ENCODE peak calls at places on chromosomes 11 and 22, in six cellular contexts. One of them, this sample, is unnamed.

GRCh38 chr11:6618117-6619020 is 853 bp downstream of the TPP1 start:
- DNase-seq in NCI-H460: no peak
- DNase-seq in neural crest cell: no peak
- DNase-seq in activated effector memory CD4-positive, alpha-beta T cell treated with anti-CD3 and anti-CD28 coated beads, Interleukin-2, amount 50 U/mL, for 16 hours: peak
- DNase-seq in T-helper 9 cell: peak
- DNase-seq in GM04503: no peak
- DNase-seq in this sample: no peak

GRCh38 chr11:122652495-122652894 is 3.0 kb upstream of the UBASH3B start:
- DNase-seq in GM04503: no peak
- DNase-seq in activated effector memory CD4-positive, alpha-beta T cell treated with anti-CD3 and anti-CD28 coated beads, Interleukin-2, amount 50 U/mL, for 16 hours: no peak
- DNase-seq in neural crest cell: no peak
- DNase-seq in T-helper 9 cell: no peak
- DNase-seq in NCI-H460: no peak
- DNase-seq in this sample: no peak

GRCh38 chr11:2777871-2778629 is 78.3 kb upstream of the KCNQ1OT1 start:
- DNase-seq in activated effector memory CD4-positive, alpha-beta T cell treated with anti-CD3 and anti-CD28 coated beads, Interleukin-2, amount 50 U/mL, for 16 hours: peak
- DNase-seq in neural crest cell: peak
- DNase-seq in GM04503: no peak
- DNase-seq in T-helper 9 cell: no peak
- DNase-seq in NCI-H460: no peak
- DNase-seq in this sample: no peak

GRCh38 chr11:27191061-27191460 is 150.4 kb downstream of the BBOX1 start:
- DNase-seq in activated effector memory CD4-positive, alpha-beta T cell treated with anti-CD3 and anti-CD28 coated beads, Interleukin-2, amount 50 U/mL, for 16 hours: no peak
- DNase-seq in T-helper 9 cell: no peak
- DNase-seq in NCI-H460: no peak
- DNase-seq in GM04503: no peak
- DNase-seq in neural crest cell: no peak
- DNase-seq in this sample: no peak

GRCh38 chr11:75563978-75564552 is 2.0 kb downstream of the SERPINH1 start:
- DNase-seq in activated effector memory CD4-positive, alpha-beta T cell treated with anti-CD3 and anti-CD28 coated beads, Interleukin-2, amount 50 U/mL, for 16 hours: no peak
- DNase-seq in T-helper 9 cell: no peak
- DNase-seq in NCI-H460: no peak
- DNase-seq in neural crest cell: peak
- DNase-seq in GM04503: no peak
- DNase-seq in this sample: no peak

GRCh38 chr11:76631566-76632308 is 38.8 kb downstream of the LRRC32 start:
- DNase-seq in T-helper 9 cell: no peak
- DNase-seq in activated effector memory CD4-positive, alpha-beta T cell treated with anti-CD3 and anti-CD28 coated beads, Interleukin-2, amount 50 U/mL, for 16 hours: no peak
- DNase-seq in NCI-H460: no peak
- DNase-seq in neural crest cell: no peak
- DNase-seq in GM04503: no peak
- DNase-seq in this sample: no peak

GRCh38 chr11:3707176-3707575 is 36.0 kb upstream of the CHRNA10 start:
- DNase-seq in T-helper 9 cell: no peak
- DNase-seq in neural crest cell: no peak
- DNase-seq in activated effector memory CD4-positive, alpha-beta T cell treated with anti-CD3 and anti-CD28 coated beads, Interleukin-2, amount 50 U/mL, for 16 hours: no peak
- DNase-seq in GM04503: no peak
- DNase-seq in NCI-H460: no peak
- DNase-seq in this sample: no peak

GRCh38 chr22:37418627-37419369 is 8.5 kb downstream of the ELFN2 start:
- DNase-seq in neural crest cell: no peak
- DNase-seq in activated effector memory CD4-positive, alpha-beta T cell treated with anti-CD3 and anti-CD28 coated beads, Interleukin-2, amount 50 U/mL, for 16 hours: no peak
- DNase-seq in T-helper 9 cell: no peak
- DNase-seq in NCI-H460: no peak
- DNase-seq in GM04503: no peak
- DNase-seq in this sample: no peak

GRCh38 chr22:24198682-24199052 is 17.4 kb downstream of the SUSD2 start:
- DNase-seq in activated effector memory CD4-positive, alpha-beta T cell treated with anti-CD3 and anti-CD28 coated beads, Interleukin-2, amount 50 U/mL, for 16 hours: no peak
- DNase-seq in neural crest cell: no peak
- DNase-seq in NCI-H460: no peak
- DNase-seq in T-helper 9 cell: no peak
- DNase-seq in GM04503: no peak
- DNase-seq in this sample: no peak

GRCh38 chr11:110955797-110956196 is 243.6 kb upstream of the ARHGAP20 start:
- DNase-seq in activated effector memory CD4-positive, alpha-beta T cell treated with anti-CD3 and anti-CD28 coated beads, Interleukin-2, amount 50 U/mL, for 16 hours: no peak
- DNase-seq in T-helper 9 cell: no peak
- DNase-seq in NCI-H460: no peak
- DNase-seq in neural crest cell: no peak
- DNase-seq in GM04503: no peak
- DNase-seq in this sample: no peak

GRCh38 chr11:44994753-44995152 is 44.1 kb upstream of the TP53I11 start:
- DNase-seq in T-helper 9 cell: no peak
- DNase-seq in NCI-H460: no peak
- DNase-seq in neural crest cell: no peak
- DNase-seq in activated effector memory CD4-positive, alpha-beta T cell treated with anti-CD3 and anti-CD28 coated beads, Interleukin-2, amount 50 U/mL, for 16 hours: no peak
- DNase-seq in GM04503: no peak
- DNase-seq in this sample: no peak

GRCh38 chr11:1304376-1304775 is 5.1 kb downstream of the TOLLIP start:
- DNase-seq in GM04503: no peak
- DNase-seq in T-helper 9 cell: no peak
- DNase-seq in neural crest cell: no peak
- DNase-seq in NCI-H460: no peak
- DNase-seq in activated effector memory CD4-positive, alpha-beta T cell treated with anti-CD3 and anti-CD28 coated beads, Interleukin-2, amount 50 U/mL, for 16 hours: no peak
- DNase-seq in this sample: no peak

GRCh38 chr11:128779036-128779435 is 85.2 kb downstream of the FLI1 start:
- DNase-seq in neural crest cell: no peak
- DNase-seq in GM04503: no peak
- DNase-seq in NCI-H460: no peak
- DNase-seq in activated effector memory CD4-positive, alpha-beta T cell treated with anti-CD3 and anti-CD28 coated beads, Interleukin-2, amount 50 U/mL, for 16 hours: no peak
- DNase-seq in T-helper 9 cell: no peak
- DNase-seq in this sample: no peak

GRCh38 chr11:63709336-63709735 is 28.0 kb downstream of the RTN3 start:
- DNase-seq in activated effector memory CD4-positive, alpha-beta T cell treated with anti-CD3 and anti-CD28 coated beads, Interleukin-2, amount 50 U/mL, for 16 hours: no peak
- DNase-seq in T-helper 9 cell: no peak
- DNase-seq in GM04503: no peak
- DNase-seq in neural crest cell: no peak
- DNase-seq in NCI-H460: no peak
- DNase-seq in this sample: no peak

GRCh38 chr22:40602231-40602630 is 34.3 kb downstream of the MRTFA start:
- DNase-seq in neural crest cell: no peak
- DNase-seq in NCI-H460: no peak
- DNase-seq in T-helper 9 cell: no peak
- DNase-seq in GM04503: no peak
- DNase-seq in activated effector memory CD4-positive, alpha-beta T cell treated with anti-CD3 and anti-CD28 coated beads, Interleukin-2, amount 50 U/mL, for 16 hours: no peak
- DNase-seq in this sample: no peak

GRCh38 chr11:67031791-67032561 is 9.0 kb downstream of the SYT12 start:
- DNase-seq in activated effector memory CD4-positive, alpha-beta T cell treated with anti-CD3 and anti-CD28 coated beads, Interleukin-2, amount 50 U/mL, for 16 hours: no peak
- DNase-seq in NCI-H460: no peak
- DNase-seq in neural crest cell: no peak
- DNase-seq in T-helper 9 cell: no peak
- DNase-seq in GM04503: no peak
- DNase-seq in this sample: no peak

GRCh38 chr22:46119729-46120419 is 30.5 kb upstream of the PPARA start:
- DNase-seq in neural crest cell: no peak
- DNase-seq in T-helper 9 cell: no peak
- DNase-seq in activated effector memory CD4-positive, alpha-beta T cell treated with anti-CD3 and anti-CD28 coated beads, Interleukin-2, amount 50 U/mL, for 16 hours: no peak
- DNase-seq in NCI-H460: no peak
- DNase-seq in GM04503: no peak
- DNase-seq in this sample: no peak

GRCh38 chr11:99814021-99814420 is 793.3 kb downstream of the CNTN5 start:
- DNase-seq in neural crest cell: no peak
- DNase-seq in NCI-H460: no peak
- DNase-seq in GM04503: no peak
- DNase-seq in activated effector memory CD4-positive, alpha-beta T cell treated with anti-CD3 and anti-CD28 coated beads, Interleukin-2, amount 50 U/mL, for 16 hours: no peak
- DNase-seq in T-helper 9 cell: no peak
- DNase-seq in this sample: no peak

GRCh38 chr11:126127898-126128297 is 65.2 kb upstream of the CDON start:
- DNase-seq in GM04503: no peak
- DNase-seq in NCI-H460: no peak
- DNase-seq in neural crest cell: no peak
- DNase-seq in T-helper 9 cell: no peak
- DNase-seq in activated effector memory CD4-positive, alpha-beta T cell treated with anti-CD3 and anti-CD28 coated beads, Interleukin-2, amount 50 U/mL, for 16 hours: no peak
- DNase-seq in this sample: no peak

GRCh38 chr11:99505831-99506230 is 485.1 kb downstream of the CNTN5 start:
- DNase-seq in NCI-H460: no peak
- DNase-seq in T-helper 9 cell: no peak
- DNase-seq in activated effector memory CD4-positive, alpha-beta T cell treated with anti-CD3 and anti-CD28 coated beads, Interleukin-2, amount 50 U/mL, for 16 hours: no peak
- DNase-seq in GM04503: no peak
- DNase-seq in neural crest cell: no peak
- DNase-seq in this sample: no peak

GRCh38 chr11:130633466-130633865 is 185.0 kb downstream of the ADAMTS15 start:
- DNase-seq in T-helper 9 cell: no peak
- DNase-seq in GM04503: no peak
- DNase-seq in neural crest cell: no peak
- DNase-seq in activated effector memory CD4-positive, alpha-beta T cell treated with anti-CD3 and anti-CD28 coated beads, Interleukin-2, amount 50 U/mL, for 16 hours: no peak
- DNase-seq in NCI-H460: no peak
- DNase-seq in this sample: no peak

GRCh38 chr22:35313311-35314121 is 13.8 kb downstream of the TOM1 start:
- DNase-seq in neural crest cell: no peak
- DNase-seq in GM04503: peak
- DNase-seq in NCI-H460: no peak
- DNase-seq in activated effector memory CD4-positive, alpha-beta T cell treated with anti-CD3 and anti-CD28 coated beads, Interleukin-2, amount 50 U/mL, for 16 hours: peak
- DNase-seq in T-helper 9 cell: no peak
- DNase-seq in this sample: no peak

GRCh38 chr11:119888119-119888518 is 159.1 kb upstream of the NECTIN1 start:
- DNase-seq in T-helper 9 cell: no peak
- DNase-seq in neural crest cell: no peak
- DNase-seq in GM04503: peak
- DNase-seq in activated effector memory CD4-positive, alpha-beta T cell treated with anti-CD3 and anti-CD28 coated beads, Interleukin-2, amount 50 U/mL, for 16 hours: no peak
- DNase-seq in NCI-H460: no peak
- DNase-seq in this sample: no peak

GRCh38 chr11:61923166-61924015 is 6.0 kb upstream of the RAB3IL1 start:
- DNase-seq in GM04503: no peak
- DNase-seq in T-helper 9 cell: no peak
- DNase-seq in activated effector memory CD4-positive, alpha-beta T cell treated with anti-CD3 and anti-CD28 coated beads, Interleukin-2, amount 50 U/mL, for 16 hours: peak
- DNase-seq in neural crest cell: no peak
- DNase-seq in NCI-H460: no peak
- DNase-seq in this sample: no peak

GRCh38 chr11:119144825-119145476 is 3.9 kb upstream of the ABCG4 start:
- DNase-seq in NCI-H460: peak
- DNase-seq in T-helper 9 cell: no peak
- DNase-seq in activated effector memory CD4-positive, alpha-beta T cell treated with anti-CD3 and anti-CD28 coated beads, Interleukin-2, amount 50 U/mL, for 16 hours: peak
- DNase-seq in GM04503: no peak
- DNase-seq in neural crest cell: peak
- DNase-seq in this sample: no peak

GRCh38 chr11:2302280-2302843 is 549 bp downstream of the TSPAN32 start:
- DNase-seq in GM04503: no peak
- DNase-seq in activated effector memory CD4-positive, alpha-beta T cell treated with anti-CD3 and anti-CD28 coated beads, Interleukin-2, amount 50 U/mL, for 16 hours: no peak
- DNase-seq in NCI-H460: no peak
- DNase-seq in T-helper 9 cell: no peak
- DNase-seq in neural crest cell: no peak
- DNase-seq in this sample: no peak

GRCh38 chr22:19923914-19924513 is 17.6 kb upstream of the COMT start:
- DNase-seq in neural crest cell: no peak
- DNase-seq in T-helper 9 cell: no peak
- DNase-seq in NCI-H460: no peak
- DNase-seq in activated effector memory CD4-positive, alpha-beta T cell treated with anti-CD3 and anti-CD28 coated beads, Interleukin-2, amount 50 U/mL, for 16 hours: no peak
- DNase-seq in GM04503: no peak
- DNase-seq in this sample: no peak

GRCh38 chr11:57379732-57380131 is 1.2 kb downstream of the PRG3 start:
- DNase-seq in NCI-H460: peak
- DNase-seq in neural crest cell: peak
- DNase-seq in activated effector memory CD4-positive, alpha-beta T cell treated with anti-CD3 and anti-CD28 coated beads, Interleukin-2, amount 50 U/mL, for 16 hours: no peak
- DNase-seq in T-helper 9 cell: no peak
- DNase-seq in GM04503: no peak
- DNase-seq in this sample: no peak

GRCh38 chr11:22725079-22725478 is 58.7 kb downstream of the GAS2 start:
- DNase-seq in neural crest cell: no peak
- DNase-seq in T-helper 9 cell: no peak
- DNase-seq in NCI-H460: no peak
- DNase-seq in GM04503: no peak
- DNase-seq in activated effector memory CD4-positive, alpha-beta T cell treated with anti-CD3 and anti-CD28 coated beads, Interleukin-2, amount 50 U/mL, for 16 hours: no peak
- DNase-seq in this sample: no peak

GRCh38 chr22:35995772-35996171 is 32.9 kb downstream of the RBFOX2 start:
- DNase-seq in T-helper 9 cell: no peak
- DNase-seq in activated effector memory CD4-positive, alpha-beta T cell treated with anti-CD3 and anti-CD28 coated beads, Interleukin-2, amount 50 U/mL, for 16 hours: no peak
- DNase-seq in GM04503: peak
- DNase-seq in neural crest cell: no peak
- DNase-seq in NCI-H460: no peak
- DNase-seq in this sample: no peak

GRCh38 chr11:122647728-122648127 is 7.8 kb upstream of the UBASH3B start:
- DNase-seq in NCI-H460: no peak
- DNase-seq in neural crest cell: no peak
- DNase-seq in activated effector memory CD4-positive, alpha-beta T cell treated with anti-CD3 and anti-CD28 coated beads, Interleukin-2, amount 50 U/mL, for 16 hours: no peak
- DNase-seq in T-helper 9 cell: no peak
- DNase-seq in GM04503: no peak
- DNase-seq in this sample: no peak

GRCh38 chr11:65354265-65355012 is at the start of gene TIGD3:
- DNase-seq in neural crest cell: peak
- DNase-seq in activated effector memory CD4-positive, alpha-beta T cell treated with anti-CD3 and anti-CD28 coated beads, Interleukin-2, amount 50 U/mL, for 16 hours: peak
- DNase-seq in NCI-H460: peak
- DNase-seq in GM04503: peak
- DNase-seq in T-helper 9 cell: peak
- DNase-seq in this sample: no peak

GRCh38 chr11:123454060-123454651 is 24.1 kb downstream of the GRAMD1B start:
- DNase-seq in NCI-H460: peak
- DNase-seq in activated effector memory CD4-positive, alpha-beta T cell treated with anti-CD3 and anti-CD28 coated beads, Interleukin-2, amount 50 U/mL, for 16 hours: peak
- DNase-seq in neural crest cell: no peak
- DNase-seq in T-helper 9 cell: peak
- DNase-seq in GM04503: no peak
- DNase-seq in this sample: no peak

GRCh38 chr11:126405906-126406305 is 50.4 kb downstream of the ST3GAL4 start:
- DNase-seq in NCI-H460: no peak
- DNase-seq in activated effector memory CD4-positive, alpha-beta T cell treated with anti-CD3 and anti-CD28 coated beads, Interleukin-2, amount 50 U/mL, for 16 hours: no peak
- DNase-seq in GM04503: no peak
- DNase-seq in neural crest cell: no peak
- DNase-seq in T-helper 9 cell: no peak
- DNase-seq in this sample: no peak

GRCh38 chr22:45285431-45286058 is 796 bp downstream of the UPK3A start:
- DNase-seq in NCI-H460: no peak
- DNase-seq in T-helper 9 cell: no peak
- DNase-seq in activated effector memory CD4-positive, alpha-beta T cell treated with anti-CD3 and anti-CD28 coated beads, Interleukin-2, amount 50 U/mL, for 16 hours: no peak
- DNase-seq in GM04503: no peak
- DNase-seq in neural crest cell: no peak
- DNase-seq in this sample: no peak

GRCh38 chr22:38065539-38065938 is 8.3 kb downstream of the PICK1 start:
- DNase-seq in neural crest cell: no peak
- DNase-seq in GM04503: no peak
- DNase-seq in NCI-H460: no peak
- DNase-seq in activated effector memory CD4-positive, alpha-beta T cell treated with anti-CD3 and anti-CD28 coated beads, Interleukin-2, amount 50 U/mL, for 16 hours: no peak
- DNase-seq in T-helper 9 cell: no peak
- DNase-seq in this sample: no peak

GRCh38 chr11:3184732-3185347 is 19.7 kb upstream of the OSBPL5 start:
- DNase-seq in neural crest cell: no peak
- DNase-seq in T-helper 9 cell: no peak
- DNase-seq in activated effector memory CD4-positive, alpha-beta T cell treated with anti-CD3 and anti-CD28 coated beads, Interleukin-2, amount 50 U/mL, for 16 hours: no peak
- DNase-seq in GM04503: no peak
- DNase-seq in NCI-H460: no peak
- DNase-seq in this sample: no peak

GRCh38 chr11:84558085-84558905 is 1068.8 kb downstream of the DLG2 start:
- DNase-seq in GM04503: no peak
- DNase-seq in neural crest cell: peak
- DNase-seq in activated effector memory CD4-positive, alpha-beta T cell treated with anti-CD3 and anti-CD28 coated beads, Interleukin-2, amount 50 U/mL, for 16 hours: no peak
- DNase-seq in T-helper 9 cell: no peak
- DNase-seq in NCI-H460: peak
- DNase-seq in this sample: no peak